ENCODE peak calls at places on chromosome 7, in nine cellular contexts. One of them, this sample, is unnamed.

GRCh38 chr7:98852826-98853225 is 17.0 kb downstream of the TMEM130 start:
- DNase-seq in amygdala: no peak
- DNase-seq in osteoblast: no peak
- DNase-seq in activated T-cell treated with anti-CD3 and anti-CD28 coated beads for 4 hours: no peak
- DNase-seq in tibial nerve: no peak
- DNase-seq in body of pancreas: no peak
- DNase-seq in EL: peak
- DNase-seq in NCI-H1105: no peak
- DNase-seq in foreskin keratinocyte: no peak
- DNase-seq in this sample: peak

GRCh38 chr7:28048694-28049093 is 131.9 kb downstream of the JAZF1 start:
- DNase-seq in amygdala: no peak
- DNase-seq in osteoblast: no peak
- DNase-seq in activated T-cell treated with anti-CD3 and anti-CD28 coated beads for 4 hours: no peak
- DNase-seq in tibial nerve: no peak
- DNase-seq in body of pancreas: no peak
- DNase-seq in EL: no peak
- DNase-seq in NCI-H1105: no peak
- DNase-seq in foreskin keratinocyte: no peak
- DNase-seq in this sample: no peak

GRCh38 chr7:5217396-5217795 is 27.4 kb downstream of the WIPI2 start:
- DNase-seq in amygdala: no peak
- DNase-seq in osteoblast: no peak
- DNase-seq in activated T-cell treated with anti-CD3 and anti-CD28 coated beads for 4 hours: no peak
- DNase-seq in tibial nerve: no peak
- DNase-seq in body of pancreas: no peak
- DNase-seq in EL: no peak
- DNase-seq in NCI-H1105: no peak
- DNase-seq in foreskin keratinocyte: no peak
- DNase-seq in this sample: no peak

GRCh38 chr7:74354009-74354408 is 64.8 kb downstream of the CLIP2 start:
- DNase-seq in amygdala: no peak
- DNase-seq in osteoblast: no peak
- DNase-seq in activated T-cell treated with anti-CD3 and anti-CD28 coated beads for 4 hours: no peak
- DNase-seq in tibial nerve: no peak
- DNase-seq in body of pancreas: no peak
- DNase-seq in EL: no peak
- DNase-seq in NCI-H1105: no peak
- DNase-seq in foreskin keratinocyte: no peak
- DNase-seq in this sample: no peak

GRCh38 chr7:2393751-2394150 is 9.7 kb upstream of the CHST12 start:
- DNase-seq in amygdala: no peak
- DNase-seq in osteoblast: peak
- DNase-seq in activated T-cell treated with anti-CD3 and anti-CD28 coated beads for 4 hours: no peak
- DNase-seq in tibial nerve: no peak
- DNase-seq in body of pancreas: no peak
- DNase-seq in EL: no peak
- DNase-seq in NCI-H1105: no peak
- DNase-seq in foreskin keratinocyte: no peak
- DNase-seq in this sample: no peak

GRCh38 chr7:81887098-81887497 is 117.3 kb upstream of the HGF start:
- DNase-seq in amygdala: no peak
- DNase-seq in osteoblast: no peak
- DNase-seq in activated T-cell treated with anti-CD3 and anti-CD28 coated beads for 4 hours: no peak
- DNase-seq in tibial nerve: no peak
- DNase-seq in body of pancreas: no peak
- DNase-seq in EL: no peak
- DNase-seq in NCI-H1105: peak
- DNase-seq in foreskin keratinocyte: no peak
- DNase-seq in this sample: no peak

GRCh38 chr7:99039384-99039891 is 104.5 kb downstream of the SMURF1 start:
- DNase-seq in amygdala: no peak
- DNase-seq in osteoblast: no peak
- DNase-seq in activated T-cell treated with anti-CD3 and anti-CD28 coated beads for 4 hours: no peak
- DNase-seq in tibial nerve: no peak
- DNase-seq in body of pancreas: no peak
- DNase-seq in EL: no peak
- DNase-seq in NCI-H1105: no peak
- DNase-seq in foreskin keratinocyte: no peak
- DNase-seq in this sample: no peak

GRCh38 chr7:132276252-132276651 is 300.0 kb downstream of the PLXNA4 start:
- DNase-seq in amygdala: no peak
- DNase-seq in osteoblast: no peak
- DNase-seq in activated T-cell treated with anti-CD3 and anti-CD28 coated beads for 4 hours: no peak
- DNase-seq in tibial nerve: no peak
- DNase-seq in body of pancreas: no peak
- DNase-seq in EL: no peak
- DNase-seq in NCI-H1105: peak
- DNase-seq in foreskin keratinocyte: no peak
- DNase-seq in this sample: no peak

This sample was measured in islet precursor cell.